ENCODE peak calls at places on chromosomes 11 and 22, in four cellular contexts. E is non-pigmented ciliary epithelial cell, Y is HEK293T, D is AG04450. Q is an unnamed sample.

GRCh38 chr11:69080361-69080973 is 31.7 kb downstream of the TPCN2 start:
- DNase-seq in D (no peak), E (no peak), Y (no peak), Q (no peak)

GRCh38 chr11:20000393-20001134 is 159.7 kb downstream of the DBX1 start:
- DNase-seq in E (no peak), Y (no peak), D (no peak), Q (no peak)

GRCh38 chr11:3220101-3220500 is 1.5 kb upstream of the MRGPRG start:
- DNase-seq in Y (no peak), D (no peak), E (no peak), Q (no peak)

GRCh38 chr22:37218399-37218770 is 6.1 kb upstream of the SSTR3 start:
- DNase-seq in D (no peak), Y (no peak), E (no peak), Q (no peak)

GRCh38 chr11:91243630-91244029 is 981.0 kb upstream of the FAT3 start:
- DNase-seq in Y (no peak), E (no peak), D (no peak), Q (no peak)

GRCh38 chr11:60866911-60867870 is at the start of gene ZP1:
- DNase-seq in Y (no peak), D (no peak), E (no peak), Q (no peak)

GRCh38 chr11:115164774-115165173 is 339.4 kb downstream of the CADM1 start:
- DNase-seq in E (peak), D (no peak), Y (no peak), Q (no peak)

GRCh38 chr11:73139476-73140198 is 2.5 kb downstream of the FCHSD2 start:
- DNase-seq in D (no peak), E (no peak), Y (no peak), Q (no peak)

GRCh38 chr11:75792127-75792731 is 22.8 kb upstream of the UVRAG start:
- DNase-seq in Y (no peak), D (no peak), E (no peak), Q (no peak)

GRCh38 chr22:23608583-23608982 is 23.5 kb downstream of the DRICH1 start:
- DNase-seq in E (no peak), D (no peak), Y (no peak), Q (no peak)

GRCh38 chr11:70108250-70108649 is 30.1 kb downstream of the ANO1 start:
- DNase-seq in E (no peak), D (peak), Y (no peak), Q (peak)

Q was measured in BJ.